ENCODE peak calls at places on chromosomes 6 and 20, in nine cellular contexts. One of them, this sample, is unnamed.

GRCh38 chr20:33663161-33664084 is 1.3 kb downstream of the C20orf144 start:
- DNase-seq in iris pigment epithelial cell: peak
- DNase-seq in AG04450: no peak
- DNase-seq in activated CD8-positive, alpha-beta memory T cell treated with anti-CD3 and anti-CD28 coated beads, Interleukin-2, amount 50 U/mL, for 4 hours: peak
- DNase-seq in nucleus accumbens: peak
- DNase-seq in central memory CD4-positive, alpha-beta T cell: peak
- DNase-seq in ureter: peak
- DNase-seq in mucosa of gallbladder: peak
- DNase-seq in NCI-H187: peak
- DNase-seq in this sample: peak

GRCh38 chr20:13587370-13587769 is 51.4 kb downstream of the TASP1 start:
- DNase-seq in iris pigment epithelial cell: no peak
- DNase-seq in AG04450: no peak
- DNase-seq in activated CD8-positive, alpha-beta memory T cell treated with anti-CD3 and anti-CD28 coated beads, Interleukin-2, amount 50 U/mL, for 4 hours: no peak
- DNase-seq in nucleus accumbens: no peak
- DNase-seq in central memory CD4-positive, alpha-beta T cell: no peak
- DNase-seq in ureter: no peak
- DNase-seq in mucosa of gallbladder: no peak
- DNase-seq in NCI-H187: no peak
- DNase-seq in this sample: no peak

GRCh38 chr6:35487653-35488516 is 9.0 kb downstream of the TEAD3 start:
- DNase-seq in iris pigment epithelial cell: peak
- DNase-seq in AG04450: no peak
- DNase-seq in activated CD8-positive, alpha-beta memory T cell treated with anti-CD3 and anti-CD28 coated beads, Interleukin-2, amount 50 U/mL, for 4 hours: no peak
- DNase-seq in nucleus accumbens: no peak
- DNase-seq in central memory CD4-positive, alpha-beta T cell: no peak
- DNase-seq in ureter: peak
- DNase-seq in mucosa of gallbladder: no peak
- DNase-seq in NCI-H187: no peak
- DNase-seq in this sample: peak

GRCh38 chr20:41169791-41170351 is 32.5 kb downstream of the PLCG1 start:
- DNase-seq in iris pigment epithelial cell: peak
- DNase-seq in AG04450: no peak
- DNase-seq in activated CD8-positive, alpha-beta memory T cell treated with anti-CD3 and anti-CD28 coated beads, Interleukin-2, amount 50 U/mL, for 4 hours: peak
- DNase-seq in nucleus accumbens: no peak
- DNase-seq in central memory CD4-positive, alpha-beta T cell: no peak
- DNase-seq in ureter: no peak
- DNase-seq in mucosa of gallbladder: no peak
- DNase-seq in NCI-H187: no peak
- DNase-seq in this sample: no peak

GRCh38 chr6:108526739-108527174 is 34.0 kb upstream of the FOXO3 start:
- DNase-seq in iris pigment epithelial cell: peak
- DNase-seq in AG04450: peak
- DNase-seq in activated CD8-positive, alpha-beta memory T cell treated with anti-CD3 and anti-CD28 coated beads, Interleukin-2, amount 50 U/mL, for 4 hours: no peak
- DNase-seq in nucleus accumbens: no peak
- DNase-seq in central memory CD4-positive, alpha-beta T cell: no peak
- DNase-seq in ureter: no peak
- DNase-seq in mucosa of gallbladder: no peak
- DNase-seq in NCI-H187: no peak
- DNase-seq in this sample: peak

GRCh38 chr6:593907-594212 is 63.0 kb downstream of the HUS1B start:
- DNase-seq in iris pigment epithelial cell: no peak
- DNase-seq in AG04450: no peak
- DNase-seq in activated CD8-positive, alpha-beta memory T cell treated with anti-CD3 and anti-CD28 coated beads, Interleukin-2, amount 50 U/mL, for 4 hours: no peak
- DNase-seq in nucleus accumbens: no peak
- DNase-seq in central memory CD4-positive, alpha-beta T cell: no peak
- DNase-seq in ureter: no peak
- DNase-seq in mucosa of gallbladder: no peak
- DNase-seq in NCI-H187: no peak
- DNase-seq in this sample: no peak

GRCh38 chr6:45554596-45554995 is 176.9 kb upstream of the SUPT3H start:
- DNase-seq in iris pigment epithelial cell: no peak
- DNase-seq in AG04450: no peak
- DNase-seq in activated CD8-positive, alpha-beta memory T cell treated with anti-CD3 and anti-CD28 coated beads, Interleukin-2, amount 50 U/mL, for 4 hours: no peak
- DNase-seq in nucleus accumbens: no peak
- DNase-seq in central memory CD4-positive, alpha-beta T cell: no peak
- DNase-seq in ureter: no peak
- DNase-seq in mucosa of gallbladder: no peak
- DNase-seq in NCI-H187: no peak
- DNase-seq in this sample: no peak

GRCh38 chr20:35891375-35891774 is 62.9 kb downstream of the SCAND1 start:
- DNase-seq in iris pigment epithelial cell: peak
- DNase-seq in AG04450: peak
- DNase-seq in activated CD8-positive, alpha-beta memory T cell treated with anti-CD3 and anti-CD28 coated beads, Interleukin-2, amount 50 U/mL, for 4 hours: no peak
- DNase-seq in nucleus accumbens: no peak
- DNase-seq in central memory CD4-positive, alpha-beta T cell: no peak
- DNase-seq in ureter: no peak
- DNase-seq in mucosa of gallbladder: no peak
- DNase-seq in NCI-H187: no peak
- DNase-seq in this sample: no peak

GRCh38 chr6:144219056-144219685 is 66.0 kb upstream of the UTRN start:
- DNase-seq in iris pigment epithelial cell: peak
- DNase-seq in AG04450: no peak
- DNase-seq in activated CD8-positive, alpha-beta memory T cell treated with anti-CD3 and anti-CD28 coated beads, Interleukin-2, amount 50 U/mL, for 4 hours: no peak
- DNase-seq in nucleus accumbens: no peak
- DNase-seq in central memory CD4-positive, alpha-beta T cell: peak
- DNase-seq in ureter: no peak
- DNase-seq in mucosa of gallbladder: no peak
- DNase-seq in NCI-H187: no peak
- DNase-seq in this sample: peak

GRCh38 chr6:3431994-3432393 is 24.9 kb downstream of the SLC22A23 start:
- DNase-seq in iris pigment epithelial cell: no peak
- DNase-seq in AG04450: no peak
- DNase-seq in activated CD8-positive, alpha-beta memory T cell treated with anti-CD3 and anti-CD28 coated beads, Interleukin-2, amount 50 U/mL, for 4 hours: no peak
- DNase-seq in nucleus accumbens: no peak
- DNase-seq in central memory CD4-positive, alpha-beta T cell: no peak
- DNase-seq in ureter: no peak
- DNase-seq in mucosa of gallbladder: no peak
- DNase-seq in NCI-H187: no peak
- DNase-seq in this sample: no peak

GRCh38 chr6:21759721-21760120 is 166.2 kb downstream of the SOX4 start:
- DNase-seq in iris pigment epithelial cell: no peak
- DNase-seq in AG04450: no peak
- DNase-seq in activated CD8-positive, alpha-beta memory T cell treated with anti-CD3 and anti-CD28 coated beads, Interleukin-2, amount 50 U/mL, for 4 hours: no peak
- DNase-seq in nucleus accumbens: no peak
- DNase-seq in central memory CD4-positive, alpha-beta T cell: no peak
- DNase-seq in ureter: no peak
- DNase-seq in mucosa of gallbladder: no peak
- DNase-seq in NCI-H187: no peak
- DNase-seq in this sample: no peak

GRCh38 chr20:19784511-19785172 is 26.6 kb downstream of the RIN2 start:
- DNase-seq in iris pigment epithelial cell: peak
- DNase-seq in AG04450: peak
- DNase-seq in activated CD8-positive, alpha-beta memory T cell treated with anti-CD3 and anti-CD28 coated beads, Interleukin-2, amount 50 U/mL, for 4 hours: no peak
- DNase-seq in nucleus accumbens: peak
- DNase-seq in central memory CD4-positive, alpha-beta T cell: peak
- DNase-seq in ureter: peak
- DNase-seq in mucosa of gallbladder: peak
- DNase-seq in NCI-H187: peak
- DNase-seq in this sample: peak

GRCh38 chr20:17873410-17874270 is 95.0 kb downstream of the SNX5 start:
- DNase-seq in iris pigment epithelial cell: peak
- DNase-seq in AG04450: peak
- DNase-seq in activated CD8-positive, alpha-beta memory T cell treated with anti-CD3 and anti-CD28 coated beads, Interleukin-2, amount 50 U/mL, for 4 hours: no peak
- DNase-seq in nucleus accumbens: no peak
- DNase-seq in central memory CD4-positive, alpha-beta T cell: no peak
- DNase-seq in ureter: peak
- DNase-seq in mucosa of gallbladder: peak
- DNase-seq in NCI-H187: no peak
- DNase-seq in this sample: no peak

GRCh38 chr6:130600880-130601341 is 226.3 kb upstream of the SMLR1 start:
- DNase-seq in iris pigment epithelial cell: peak
- DNase-seq in AG04450: peak
- DNase-seq in activated CD8-positive, alpha-beta memory T cell treated with anti-CD3 and anti-CD28 coated beads, Interleukin-2, amount 50 U/mL, for 4 hours: no peak
- DNase-seq in nucleus accumbens: no peak
- DNase-seq in central memory CD4-positive, alpha-beta T cell: no peak
- DNase-seq in ureter: no peak
- DNase-seq in mucosa of gallbladder: no peak
- DNase-seq in NCI-H187: no peak
- DNase-seq in this sample: no peak

GRCh38 chr20:60935971-60936370 is 316.1 kb upstream of the CDH4 start:
- DNase-seq in iris pigment epithelial cell: no peak
- DNase-seq in AG04450: no peak
- DNase-seq in activated CD8-positive, alpha-beta memory T cell treated with anti-CD3 and anti-CD28 coated beads, Interleukin-2, amount 50 U/mL, for 4 hours: no peak
- DNase-seq in nucleus accumbens: no peak
- DNase-seq in central memory CD4-positive, alpha-beta T cell: no peak
- DNase-seq in ureter: no peak
- DNase-seq in mucosa of gallbladder: no peak
- DNase-seq in NCI-H187: no peak
- DNase-seq in this sample: no peak

GRCh38 chr6:10478187-10479040 is 42.7 kb upstream of the GCNT2 start:
- DNase-seq in iris pigment epithelial cell: peak
- DNase-seq in AG04450: peak
- DNase-seq in activated CD8-positive, alpha-beta memory T cell treated with anti-CD3 and anti-CD28 coated beads, Interleukin-2, amount 50 U/mL, for 4 hours: no peak
- DNase-seq in nucleus accumbens: no peak
- DNase-seq in central memory CD4-positive, alpha-beta T cell: peak
- DNase-seq in ureter: no peak
- DNase-seq in mucosa of gallbladder: no peak
- DNase-seq in NCI-H187: peak
- DNase-seq in this sample: no peak

GRCh38 chr6:134240664-134241431 is 77.1 kb downstream of the SGK1 start:
- DNase-seq in iris pigment epithelial cell: no peak
- DNase-seq in AG04450: no peak
- DNase-seq in activated CD8-positive, alpha-beta memory T cell treated with anti-CD3 and anti-CD28 coated beads, Interleukin-2, amount 50 U/mL, for 4 hours: peak
- DNase-seq in nucleus accumbens: no peak
- DNase-seq in central memory CD4-positive, alpha-beta T cell: peak
- DNase-seq in ureter: peak
- DNase-seq in mucosa of gallbladder: peak
- DNase-seq in NCI-H187: no peak
- DNase-seq in this sample: peak

GRCh38 chr20:15176929-15177328 is 839.5 kb upstream of the FLRT3 start:
- DNase-seq in iris pigment epithelial cell: no peak
- DNase-seq in AG04450: no peak
- DNase-seq in activated CD8-positive, alpha-beta memory T cell treated with anti-CD3 and anti-CD28 coated beads, Interleukin-2, amount 50 U/mL, for 4 hours: no peak
- DNase-seq in nucleus accumbens: no peak
- DNase-seq in central memory CD4-positive, alpha-beta T cell: no peak
- DNase-seq in ureter: no peak
- DNase-seq in mucosa of gallbladder: no peak
- DNase-seq in NCI-H187: no peak
- DNase-seq in this sample: no peak

GRCh38 chr6:119267506-119267905 is 82.1 kb downstream of the MAN1A1 start:
- DNase-seq in iris pigment epithelial cell: no peak
- DNase-seq in AG04450: no peak
- DNase-seq in activated CD8-positive, alpha-beta memory T cell treated with anti-CD3 and anti-CD28 coated beads, Interleukin-2, amount 50 U/mL, for 4 hours: no peak
- DNase-seq in nucleus accumbens: no peak
- DNase-seq in central memory CD4-positive, alpha-beta T cell: peak
- DNase-seq in ureter: no peak
- DNase-seq in mucosa of gallbladder: no peak
- DNase-seq in NCI-H187: no peak
- DNase-seq in this sample: no peak

GRCh38 chr20:33251496-33251895 is 15.7 kb downstream of the BPIFA1 start:
- DNase-seq in iris pigment epithelial cell: no peak
- DNase-seq in AG04450: no peak
- DNase-seq in activated CD8-positive, alpha-beta memory T cell treated with anti-CD3 and anti-CD28 coated beads, Interleukin-2, amount 50 U/mL, for 4 hours: no peak
- DNase-seq in nucleus accumbens: no peak
- DNase-seq in central memory CD4-positive, alpha-beta T cell: no peak
- DNase-seq in ureter: no peak
- DNase-seq in mucosa of gallbladder: no peak
- DNase-seq in NCI-H187: no peak
- DNase-seq in this sample: no peak

GRCh38 chr6:63676412-63677114 is 41.0 kb downstream of the PHF3 start:
- DNase-seq in iris pigment epithelial cell: peak
- DNase-seq in AG04450: no peak
- DNase-seq in activated CD8-positive, alpha-beta memory T cell treated with anti-CD3 and anti-CD28 coated beads, Interleukin-2, amount 50 U/mL, for 4 hours: no peak
- DNase-seq in nucleus accumbens: no peak
- DNase-seq in central memory CD4-positive, alpha-beta T cell: no peak
- DNase-seq in ureter: no peak
- DNase-seq in mucosa of gallbladder: no peak
- DNase-seq in NCI-H187: no peak
- DNase-seq in this sample: no peak

GRCh38 chr6:74956559-74957428 is 249.1 kb downstream of the COL12A1 start:
- DNase-seq in iris pigment epithelial cell: no peak
- DNase-seq in AG04450: no peak
- DNase-seq in activated CD8-positive, alpha-beta memory T cell treated with anti-CD3 and anti-CD28 coated beads, Interleukin-2, amount 50 U/mL, for 4 hours: no peak
- DNase-seq in nucleus accumbens: no peak
- DNase-seq in central memory CD4-positive, alpha-beta T cell: no peak
- DNase-seq in ureter: no peak
- DNase-seq in mucosa of gallbladder: no peak
- DNase-seq in NCI-H187: no peak
- DNase-seq in this sample: no peak

GRCh38 chr20:59258103-59258705 is 42.2 kb upstream of the EDN3 start:
- DNase-seq in iris pigment epithelial cell: no peak
- DNase-seq in AG04450: no peak
- DNase-seq in activated CD8-positive, alpha-beta memory T cell treated with anti-CD3 and anti-CD28 coated beads, Interleukin-2, amount 50 U/mL, for 4 hours: no peak
- DNase-seq in nucleus accumbens: no peak
- DNase-seq in central memory CD4-positive, alpha-beta T cell: peak
- DNase-seq in ureter: no peak
- DNase-seq in mucosa of gallbladder: no peak
- DNase-seq in NCI-H187: no peak
- DNase-seq in this sample: no peak

GRCh38 chr6:16305788-16306187 is 67.4 kb downstream of the GMPR start:
- DNase-seq in iris pigment epithelial cell: no peak
- DNase-seq in AG04450: no peak
- DNase-seq in activated CD8-positive, alpha-beta memory T cell treated with anti-CD3 and anti-CD28 coated beads, Interleukin-2, amount 50 U/mL, for 4 hours: no peak
- DNase-seq in nucleus accumbens: no peak
- DNase-seq in central memory CD4-positive, alpha-beta T cell: no peak
- DNase-seq in ureter: no peak
- DNase-seq in mucosa of gallbladder: no peak
- DNase-seq in NCI-H187: no peak
- DNase-seq in this sample: no peak

GRCh38 chr6:64896939-64897338 is 810.1 kb downstream of the EYS start:
- DNase-seq in iris pigment epithelial cell: no peak
- DNase-seq in AG04450: no peak
- DNase-seq in activated CD8-positive, alpha-beta memory T cell treated with anti-CD3 and anti-CD28 coated beads, Interleukin-2, amount 50 U/mL, for 4 hours: no peak
- DNase-seq in nucleus accumbens: no peak
- DNase-seq in central memory CD4-positive, alpha-beta T cell: no peak
- DNase-seq in ureter: no peak
- DNase-seq in mucosa of gallbladder: no peak
- DNase-seq in NCI-H187: no peak
- DNase-seq in this sample: no peak

GRCh38 chr6:20873425-20874190 is 339.4 kb downstream of the CDKAL1 start:
- DNase-seq in iris pigment epithelial cell: peak
- DNase-seq in AG04450: no peak
- DNase-seq in activated CD8-positive, alpha-beta memory T cell treated with anti-CD3 and anti-CD28 coated beads, Interleukin-2, amount 50 U/mL, for 4 hours: no peak
- DNase-seq in nucleus accumbens: no peak
- DNase-seq in central memory CD4-positive, alpha-beta T cell: no peak
- DNase-seq in ureter: no peak
- DNase-seq in mucosa of gallbladder: no peak
- DNase-seq in NCI-H187: no peak
- DNase-seq in this sample: no peak

GRCh38 chr6:170449231-170449630 is 103.9 kb downstream of the PSMB1 start:
- DNase-seq in iris pigment epithelial cell: no peak
- DNase-seq in AG04450: no peak
- DNase-seq in activated CD8-positive, alpha-beta memory T cell treated with anti-CD3 and anti-CD28 coated beads, Interleukin-2, amount 50 U/mL, for 4 hours: no peak
- DNase-seq in nucleus accumbens: no peak
- DNase-seq in central memory CD4-positive, alpha-beta T cell: no peak
- DNase-seq in ureter: no peak
- DNase-seq in mucosa of gallbladder: no peak
- DNase-seq in NCI-H187: no peak
- DNase-seq in this sample: no peak

GRCh38 chr6:25369450-25370086 is 90.4 kb downstream of the CARMIL1 start:
- DNase-seq in iris pigment epithelial cell: no peak
- DNase-seq in AG04450: no peak
- DNase-seq in activated CD8-positive, alpha-beta memory T cell treated with anti-CD3 and anti-CD28 coated beads, Interleukin-2, amount 50 U/mL, for 4 hours: no peak
- DNase-seq in nucleus accumbens: no peak
- DNase-seq in central memory CD4-positive, alpha-beta T cell: no peak
- DNase-seq in ureter: no peak
- DNase-seq in mucosa of gallbladder: no peak
- DNase-seq in NCI-H187: peak
- DNase-seq in this sample: no peak

GRCh38 chr6:43736211-43736786 is 33.7 kb upstream of the VEGFA start:
- DNase-seq in iris pigment epithelial cell: no peak
- DNase-seq in AG04450: no peak
- DNase-seq in activated CD8-positive, alpha-beta memory T cell treated with anti-CD3 and anti-CD28 coated beads, Interleukin-2, amount 50 U/mL, for 4 hours: no peak
- DNase-seq in nucleus accumbens: no peak
- DNase-seq in central memory CD4-positive, alpha-beta T cell: no peak
- DNase-seq in ureter: peak
- DNase-seq in mucosa of gallbladder: no peak
- DNase-seq in NCI-H187: no peak
- DNase-seq in this sample: no peak

GRCh38 chr6:108942556-108943492 is 94.6 kb downstream of the ARMC2 start:
- DNase-seq in iris pigment epithelial cell: no peak
- DNase-seq in AG04450: no peak
- DNase-seq in activated CD8-positive, alpha-beta memory T cell treated with anti-CD3 and anti-CD28 coated beads, Interleukin-2, amount 50 U/mL, for 4 hours: peak
- DNase-seq in nucleus accumbens: no peak
- DNase-seq in central memory CD4-positive, alpha-beta T cell: peak
- DNase-seq in ureter: no peak
- DNase-seq in mucosa of gallbladder: no peak
- DNase-seq in NCI-H187: no peak
- DNase-seq in this sample: peak

GRCh38 chr6:30507849-30508843 is 18.8 kb downstream of the HLA-E start:
- DNase-seq in iris pigment epithelial cell: no peak
- DNase-seq in AG04450: no peak
- DNase-seq in activated CD8-positive, alpha-beta memory T cell treated with anti-CD3 and anti-CD28 coated beads, Interleukin-2, amount 50 U/mL, for 4 hours: no peak
- DNase-seq in nucleus accumbens: no peak
- DNase-seq in central memory CD4-positive, alpha-beta T cell: no peak
- DNase-seq in ureter: no peak
- DNase-seq in mucosa of gallbladder: no peak
- DNase-seq in NCI-H187: no peak
- DNase-seq in this sample: no peak